ENCODE peak calls at places on chromosome 16, in five cellular contexts. J is neuronal stem cell, I is mesenchymal stem cell, B is H1, E is H9. K is an unnamed sample.

GRCh38 chr16:85586360-85587145 is 26.6 kb upstream of the GSE1 start:
- DNase-seq in J (no peak), I (no peak), B (no peak), E (no peak), K (no peak)

GRCh38 chr16:58422809-58423208 is 30.5 kb downstream of the GINS3 start:
- DNase-seq in J (no peak), I (no peak), B (no peak), E (no peak), K (no peak)

GRCh38 chr16:69040144-69040909 is 65.1 kb upstream of the HAS3 start:
- DNase-seq in J (no peak), I (peak; percentile 36), B (no peak), E (no peak), K (no peak)

GRCh38 chr16:11514283-11514682 is 72.4 kb downstream of the LITAF start:
- DNase-seq in J (no peak), I (no peak), B (no peak), E (no peak), K (no peak)

GRCh38 chr16:8686031-8686621 is 11.7 kb downstream of the ABAT start:
- DNase-seq in J (peak; percentile 59), I (no peak), B (no peak), E (no peak), K (no peak)

GRCh38 chr16:14658063-14658462 is 25.3 kb downstream of the BFAR start:
- DNase-seq in J (no peak), I (no peak), B (no peak), E (no peak), K (no peak)

GRCh38 chr16:10871157-10871991 is 5.6 kb upstream of the CIITA start:
- DNase-seq in J (no peak), I (peak; percentile 62), B (no peak), E (no peak), K (peak; percentile 37)

GRCh38 chr16:52383071-52383470 is 163.9 kb downstream of the TOX3 start:
- DNase-seq in J (no peak), I (no peak), B (no peak), E (no peak), K (no peak)

GRCh38 chr16:31467151-31467550 is 4.8 kb upstream of the TGFB1I1 start:
- DNase-seq in J (no peak), I (no peak), B (no peak), E (no peak), K (no peak)

GRCh38 chr16:24737916-24738594 is 8.6 kb downstream of the TNRC6A start:
- DNase-seq in J (no peak), I (no peak), B (no peak), E (no peak), K (no peak)
- H3K9ac ChIP-seq in J (no peak overlapping the region), I (peak overlapping the region; percentile 69), B (no peak overlapping the region), E (no peak overlapping the region), K (no peak overlapping the region)

GRCh38 chr16:71343078-71343477 is 15.4 kb upstream of the CALB2 start:
- DNase-seq in J (no peak), I (no peak), B (no peak), E (no peak), K (no peak)
- H2BK12ac ChIP-seq in J (no peak overlapping the region), I (no peak overlapping the region), B (no peak overlapping the region), E (no peak overlapping the region), K (no peak overlapping the region)

DNA sequence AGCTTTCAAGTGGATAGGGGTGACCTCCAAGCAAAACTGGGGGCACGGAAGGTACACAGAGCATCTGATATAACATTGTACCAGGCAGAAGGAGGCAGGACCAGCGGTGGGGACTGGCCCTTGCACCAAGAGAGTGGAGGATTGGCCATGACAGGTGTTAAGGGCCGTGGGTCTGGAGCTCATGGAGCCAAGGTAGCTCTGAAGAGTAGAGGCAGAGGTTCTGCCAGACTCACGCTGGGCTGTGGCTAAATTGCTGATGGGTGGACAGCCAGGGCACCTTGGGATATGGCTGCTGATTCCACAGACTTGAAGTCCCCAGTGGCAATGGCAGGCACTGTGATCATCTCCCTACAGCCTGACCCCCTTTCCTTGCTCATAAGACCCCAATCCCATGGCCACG is 65.9 kb upstream of the NKD1 start:
- DNase-seq in J (no peak), I (no peak), B (no peak), E (no peak), K (no peak)
- H2BK120ac ChIP-seq in J (no peak overlapping the region), I (no peak overlapping the region), B (no peak overlapping the region), E (no peak overlapping the region), K (no peak overlapping the region)

DNA sequence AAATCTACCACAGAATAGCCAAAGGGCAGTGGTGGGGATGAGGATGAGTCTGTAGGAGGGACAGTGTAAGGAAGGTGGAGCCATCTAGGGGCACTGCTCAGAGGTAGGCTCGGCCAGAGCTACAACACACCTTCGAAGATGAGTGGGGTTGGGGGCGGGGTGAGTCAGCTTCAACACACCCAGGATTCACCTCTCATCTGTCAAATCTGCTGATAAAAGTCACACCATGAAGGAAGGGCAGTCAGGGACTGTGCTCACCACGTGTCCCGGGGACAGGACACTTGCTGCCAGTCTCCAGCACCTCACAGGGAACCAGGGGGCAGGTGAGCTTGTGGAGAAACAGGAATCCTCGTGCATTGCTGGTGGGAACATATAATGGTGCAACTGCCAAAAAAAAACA is 133.3 kb downstream of the ANKRD11 start:
- DNase-seq in J (no peak), I (no peak), B (no peak), E (peak; percentile 66), K (no peak)
- H3K9ac ChIP-seq in J (no peak overlapping the region), I (no peak overlapping the region), B (no peak overlapping the region), E (no peak overlapping the region), K (no peak overlapping the region)

GRCh38 chr16:17161034-17161433 is 309.7 kb downstream of the XYLT1 start:
- DNase-seq in J (peak; percentile 94), I (no peak), B (peak; percentile 47), E (no peak), K (no peak)

GRCh38 chr16:17171250-17172143 is 299.3 kb downstream of the XYLT1 start:
- DNase-seq in J (no peak), I (no peak), B (no peak), E (no peak), K (no peak)

GRCh38 chr16:17162560-17162959 is 308.2 kb downstream of the XYLT1 start:
- DNase-seq in J (no peak), I (no peak), B (no peak), E (no peak), K (no peak)

GRCh38 chr16:17170435-17170834 is 300.3 kb downstream of the XYLT1 start:
- DNase-seq in J (no peak), I (no peak), B (no peak), E (no peak), K (no peak)

GRCh38 chr16:17166095-17166494 is 304.7 kb downstream of the XYLT1 start:
- DNase-seq in J (no peak), I (no peak), B (no peak), E (no peak), K (no peak)
- H2BK12ac ChIP-seq in J (no peak overlapping the region), I (no peak overlapping the region), B (no peak overlapping the region), E (no peak overlapping the region), K (no peak overlapping the region)

GRCh38 chr16:2716948-2717347 is 3.1 kb downstream of the PRSS27 start:
- DNase-seq in J (no peak), I (no peak), B (no peak), E (no peak), K (no peak)
- H2BK120ac ChIP-seq in J (no peak overlapping the region), I (no peak overlapping the region), B (no peak overlapping the region), E (no peak overlapping the region), K (no peak overlapping the region)

K was measured in trophoblast cell.